ENCODE peak calls at places on chromosome 7, in ten cellular contexts. I, W, B, A, U, D, O, J, C and S are unnamed samples.

GRCh38 chr7:147804032-147804431 is 786.5 kb upstream of the C7orf33 start:
- DNase-seq in I (no peak), W (no peak), B (no peak), A (no peak), U (no peak), D (no peak), O (no peak), J (no peak), C (no peak), S (no peak)

GRCh38 chr7:157827045-157827862 is 490.4 kb downstream of the DNAJB6 start:
- DNase-seq in I (no peak), W (no peak), B (no peak), A (no peak), U (no peak), D (no peak), O (no peak), J (no peak), C (no peak), S (no peak)

GRCh38 chr7:138945169-138945568 is 36.0 kb downstream of the KIAA1549 start:
- DNase-seq in I (no peak), W (no peak), B (no peak), A (no peak), U (no peak), D (no peak), O (no peak), J (no peak), C (no peak), S (no peak)

GRCh38 chr7:721619-722248 is 4.8 kb upstream of the DNAAF5 start:
- DNase-seq in I (peak), W (no peak), B (no peak), A (no peak), U (peak), D (no peak), O (no peak), J (no peak), C (no peak), S (no peak)

GRCh38 chr7:96718107-96719003 is 8.7 kb upstream of the SEM1 start:
- DNase-seq in I (no peak), W (no peak), B (no peak), A (no peak), U (no peak), D (no peak), O (no peak), J (no peak), C (no peak), S (no peak)

GRCh38 chr7:30920584-30921539 is 9.2 kb downstream of the AQP1 start:
- DNase-seq in I (peak), W (peak), B (no peak), A (peak), U (peak), D (peak), O (peak), J (peak), C (peak), S (peak)

GRCh38 chr7:53426145-53426750 is 390.8 kb downstream of the POM121L12 start:
- DNase-seq in I (no peak), W (no peak), B (no peak), A (no peak), U (no peak), D (no peak), O (no peak), J (no peak), C (no peak), S (no peak)

GRCh38 chr7:101902680-101903504 is 85.5 kb downstream of the CUX1 start:
- DNase-seq in I (no peak), W (no peak), B (no peak), A (no peak), U (no peak), D (peak), O (no peak), J (no peak), C (no peak), S (no peak)

GRCh38 chr7:137975223-137975622 is 26.7 kb downstream of the CREB3L2 start:
- DNase-seq in I (peak), W (peak), B (no peak), A (peak), U (peak), D (no peak), O (peak), J (peak), C (peak), S (no peak)

GRCh38 chr7:81447351-81447952 is 322.4 kb downstream of the HGF start:
- DNase-seq in I (peak), W (no peak), B (peak), A (peak), U (peak), D (no peak), O (no peak), J (peak), C (peak), S (no peak)

GRCh38 chr7:48088559-48089414 is at the start of gene UPP1:
- DNase-seq in I (peak), W (peak), B (peak), A (peak), U (peak), D (peak), O (peak), J (peak), C (peak), S (peak)

GRCh38 chr7:75642810-75643486 is 95.8 kb downstream of the HIP1 start:
- DNase-seq in I (peak), W (no peak), B (peak), A (peak), U (peak), D (peak), O (no peak), J (peak), C (peak), S (peak)

GRCh38 chr7:102095933-102096332 is 190.7 kb upstream of the SH2B2 start:
- DNase-seq in I (no peak), W (no peak), B (no peak), A (no peak), U (no peak), D (no peak), O (no peak), J (no peak), C (no peak), S (no peak)

GRCh38 chr7:111914287-111914686 is 291.9 kb downstream of the DOCK4 start:
- DNase-seq in I (no peak), W (no peak), B (no peak), A (no peak), U (no peak), D (no peak), O (no peak), J (no peak), C (no peak), S (no peak)

GRCh38 chr7:100493476-100494264 is 9.9 kb downstream of the NYAP1 start:
- DNase-seq in I (peak), W (no peak), B (no peak), A (no peak), U (no peak), D (peak), O (no peak), J (peak), C (no peak), S (no peak)

GRCh38 chr7:80183900-80184685 is 49.5 kb downstream of the GNAI1 start:
- DNase-seq in I (peak), W (no peak), B (no peak), A (no peak), U (no peak), D (no peak), O (no peak), J (no peak), C (peak), S (no peak)

GRCh38 chr7:121329460-121330052 is 756 bp downstream of the WNT16 start:
- DNase-seq in I (peak), W (no peak), B (no peak), A (no peak), U (peak), D (peak), O (no peak), J (peak), C (no peak), S (no peak)

GRCh38 chr7:121954803-121955202 is 81.8 kb downstream of the PTPRZ1 start:
- DNase-seq in I (peak), W (no peak), B (peak), A (peak), U (peak), D (no peak), O (no peak), J (peak), C (peak), S (no peak)

GRCh38 chr7:153381275-153382119 is 621.9 kb downstream of the ACTR3B start:
- DNase-seq in I (no peak), W (no peak), B (no peak), A (no peak), U (no peak), D (no peak), O (no peak), J (no peak), C (no peak), S (no peak)

GRCh38 chr7:2044311-2044882 is 188.3 kb downstream of the MAD1L1 start:
- DNase-seq in I (no peak), W (no peak), B (no peak), A (no peak), U (no peak), D (no peak), O (no peak), J (no peak), C (no peak), S (no peak)

GRCh38 chr7:99392659-99393362 is 15.6 kb downstream of the PDAP1 start:
- DNase-seq in I (peak), W (peak), B (no peak), A (no peak), U (peak), D (peak), O (peak), J (peak), C (peak), S (peak)

GRCh38 chr7:32179567-32179966 is 109.4 kb upstream of the PDE1C start:
- DNase-seq in I (no peak), W (no peak), B (no peak), A (peak), U (no peak), D (no peak), O (no peak), J (no peak), C (peak), S (no peak)

GRCh38 chr7:135210818-135211178 is 528 bp downstream of the WDR91 start:
- DNase-seq in I (no peak), W (no peak), B (no peak), A (peak), U (no peak), D (no peak), O (no peak), J (peak), C (peak), S (no peak)

DNA sequence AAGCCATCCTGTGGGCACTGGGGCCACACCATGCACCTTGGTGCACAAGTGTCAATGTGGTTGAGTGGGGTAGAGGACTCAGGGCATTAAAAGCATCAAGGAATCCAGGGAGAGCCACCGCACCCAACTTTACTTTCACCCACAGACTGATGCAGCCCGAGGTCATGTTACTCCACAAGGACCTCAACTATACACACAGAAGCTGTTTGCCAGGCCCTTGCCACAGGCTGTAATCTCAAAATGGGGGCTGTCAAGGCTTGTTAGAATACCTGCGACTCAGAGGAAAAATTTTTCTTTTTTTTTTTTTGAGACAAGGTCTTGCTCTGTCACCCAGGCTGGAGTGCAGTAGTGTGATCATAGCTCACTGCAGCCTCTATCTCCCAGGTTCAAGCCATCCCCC is 26.5 kb upstream of the KCTD7 start:
- DNase-seq in I (no peak), W (no peak), B (no peak), A (no peak), U (no peak), D (no peak), O (no peak), J (no peak), C (no peak), S (no peak)
- TF ChIP-seq CTCF in I (no peak), W (no peak), B (no peak), A (no peak), U (no peak), D (no peak), O (no peak), J (no peak), C (no peak), S (no peak)

GRCh38 chr7:82530361-82530760 is 86.8 kb upstream of the CACNA2D1 start:
- DNase-seq in I (peak), W (no peak), B (no peak), A (no peak), U (no peak), D (no peak), O (no peak), J (no peak), C (no peak), S (no peak)
- TF ChIP-seq CTCF in I (no peak), W (no peak), B (no peak), A (no peak), U (no peak), D (no peak), O (no peak), J (no peak), C (no peak), S (no peak)

DNA sequence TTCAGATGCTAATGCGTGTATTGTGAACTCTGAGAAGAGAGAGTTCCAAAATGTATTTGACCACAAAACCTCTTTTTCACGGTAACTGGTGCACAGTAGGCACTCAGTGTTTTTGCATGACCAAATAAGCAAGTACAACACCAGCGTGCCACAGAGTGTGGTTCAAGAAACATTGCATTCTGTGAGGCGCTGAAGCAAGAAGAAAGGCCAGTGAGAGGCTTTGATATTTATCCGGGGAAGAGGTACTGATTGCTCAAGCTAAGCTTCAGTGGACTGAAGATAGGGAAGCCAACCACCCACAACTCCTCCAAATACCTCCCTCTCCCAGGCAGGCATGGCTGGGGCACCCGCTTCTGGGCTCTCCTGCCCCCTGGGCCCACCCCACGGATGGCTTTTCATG is 611.2 kb downstream of the SDK1 start:
- DNase-seq in I (no peak), W (no peak), B (no peak), A (no peak), U (no peak), D (no peak), O (no peak), J (no peak), C (no peak), S (no peak)
- TF ChIP-seq CTCF in I (no peak), W (no peak), B (no peak), A (no peak), U (no peak), D (no peak), O (no peak), J (no peak), C (no peak), S (no peak)

DNA sequence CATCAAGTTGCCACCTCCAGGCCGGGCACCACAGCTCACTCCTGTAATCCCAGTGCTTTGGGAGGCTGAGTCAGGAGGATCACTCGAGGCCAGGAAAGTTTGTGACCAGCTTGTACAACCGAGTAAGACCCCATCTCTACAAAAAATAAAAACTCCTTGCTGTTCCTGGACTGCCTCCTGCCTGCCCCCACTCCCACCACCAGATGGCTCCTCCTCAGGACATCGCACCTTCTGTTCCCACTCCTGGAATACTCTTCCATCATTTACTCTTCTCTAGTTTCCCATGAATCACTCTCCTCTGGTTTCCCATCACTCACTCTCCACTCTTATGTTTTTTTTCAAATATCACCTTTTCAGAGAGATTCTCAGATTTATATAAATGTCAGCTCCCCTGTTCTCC is 540.7 kb downstream of the CALN1 start:
- DNase-seq in I (no peak), W (no peak), B (no peak), A (no peak), U (no peak), D (no peak), O (no peak), J (no peak), C (no peak), S (no peak)
- TF ChIP-seq CTCF in I (no peak), W (no peak), B (peak), A (no peak), U (no peak), D (no peak), O (no peak), J (peak), C (peak), S (no peak)

GRCh38 chr7:142375710-142376313 is 118.0 kb upstream of the PRSS58 start:
- DNase-seq in I (peak), W (peak), B (no peak), A (peak), U (no peak), D (no peak), O (no peak), J (no peak), C (peak), S (no peak)
- TF ChIP-seq CTCF in I (peak), W (no peak), B (peak), A (peak), U (no peak), D (no peak), O (no peak), J (no peak), C (peak), S (no peak)

GRCh38 chr7:6578114-6579084 is 1.1 kb downstream of the ZDHHC4 start:
- DNase-seq in I (peak), W (no peak), B (no peak), A (peak), U (no peak), D (peak), O (no peak), J (no peak), C (no peak), S (no peak)

GRCh38 chr7:6575246-6576023 is 1.8 kb upstream of the ZDHHC4 start:
- DNase-seq in I (peak), W (no peak), B (no peak), A (no peak), U (no peak), D (no peak), O (no peak), J (no peak), C (no peak), S (no peak)

GRCh38 chr7:6577369-6578113 is at the start of gene ZDHHC4:
- DNase-seq in I (peak), W (peak), B (peak), A (peak), U (peak), D (peak), O (peak), J (peak), C (peak), S (peak)

GRCh38 chr7:6576024-6576866 is 1.0 kb upstream of the ZDHHC4 start:
- DNase-seq in I (no peak), W (no peak), B (no peak), A (no peak), U (no peak), D (no peak), O (no peak), J (no peak), C (no peak), S (no peak)

DNA sequence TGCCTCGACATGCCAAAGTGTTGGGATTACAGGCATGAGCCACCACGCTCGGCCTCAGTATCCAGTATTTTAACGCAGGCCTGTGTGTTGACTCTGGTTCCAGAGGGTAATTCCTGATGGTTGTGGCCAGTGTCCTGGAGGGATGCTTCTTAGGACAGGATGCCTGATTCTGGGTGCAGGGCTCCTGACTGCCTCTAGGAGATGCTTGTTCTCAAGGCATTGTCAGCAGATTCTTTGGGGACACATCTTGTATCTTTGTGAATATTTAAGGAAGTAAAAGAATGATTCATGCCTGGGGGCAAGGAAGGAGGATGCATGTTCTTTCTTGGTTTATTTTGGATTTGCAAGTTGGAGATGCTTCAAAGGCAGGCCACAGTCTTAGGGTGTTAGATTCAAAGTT is 2.2 kb downstream of the ZDHHC4 start:
- DNase-seq in I (peak), W (no peak), B (no peak), A (peak), U (peak), D (no peak), O (no peak), J (no peak), C (peak), S (no peak)
- TF ChIP-seq CTCF in I (peak), W (no peak), B (peak), A (peak), U (peak), D (no peak), O (no peak), J (peak), C (peak), S (no peak)

DNA sequence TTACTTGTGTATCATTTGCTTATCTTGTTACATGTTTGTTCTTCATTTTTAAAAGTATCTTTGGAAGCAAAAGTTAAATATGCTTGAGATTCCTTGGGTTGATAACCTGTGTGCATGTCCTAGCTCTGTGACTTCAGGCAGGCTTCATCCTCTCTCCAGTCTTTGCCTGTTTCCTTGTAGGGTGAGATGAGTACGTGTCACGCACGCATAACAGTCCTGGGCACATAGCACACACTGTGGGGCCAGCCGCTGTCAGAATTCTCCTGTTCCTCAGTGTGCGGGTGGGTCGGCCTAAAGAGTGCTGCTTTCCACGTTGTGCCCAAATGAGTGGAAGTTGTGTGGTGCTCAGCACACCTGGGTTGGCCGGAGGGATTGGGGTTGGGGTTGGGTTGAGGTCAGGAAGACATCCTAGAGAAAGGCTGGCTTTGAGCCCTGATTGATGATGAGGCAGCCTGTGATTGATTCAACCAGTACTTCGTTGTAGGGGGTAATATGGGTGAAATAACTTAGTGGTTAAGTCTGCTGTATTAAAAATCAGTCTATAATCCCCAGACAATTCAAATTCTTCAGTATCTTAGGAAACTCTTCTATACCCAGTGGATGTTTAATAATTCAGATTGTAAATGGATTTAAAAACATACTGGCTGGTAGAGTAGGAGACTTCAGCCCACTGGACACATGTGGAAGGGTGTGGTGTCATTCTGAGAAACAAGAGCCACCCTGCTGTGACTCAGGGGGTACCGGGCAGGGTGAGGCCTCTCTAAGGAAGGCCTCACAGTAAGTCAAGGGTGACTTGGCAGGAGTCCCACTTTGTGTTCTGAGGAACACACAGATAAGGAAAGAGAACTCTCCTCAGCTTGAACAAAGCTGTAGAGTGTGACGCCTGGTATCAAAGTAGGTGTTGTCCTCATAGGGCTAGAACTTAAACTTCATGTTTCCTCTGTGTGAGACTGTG is 54.8 kb downstream of the DAGLB start:
- DNase-seq in I (peak), W (peak), B (peak), A (peak), U (peak), D (peak), O (peak), J (peak), C (peak), S (no peak)
- TF ChIP-seq CTCF in I (no peak), W (no peak), B (no peak), A (no peak), U (no peak), D (no peak), O (no peak), J (no peak), C (no peak), S (no peak)

DNA sequence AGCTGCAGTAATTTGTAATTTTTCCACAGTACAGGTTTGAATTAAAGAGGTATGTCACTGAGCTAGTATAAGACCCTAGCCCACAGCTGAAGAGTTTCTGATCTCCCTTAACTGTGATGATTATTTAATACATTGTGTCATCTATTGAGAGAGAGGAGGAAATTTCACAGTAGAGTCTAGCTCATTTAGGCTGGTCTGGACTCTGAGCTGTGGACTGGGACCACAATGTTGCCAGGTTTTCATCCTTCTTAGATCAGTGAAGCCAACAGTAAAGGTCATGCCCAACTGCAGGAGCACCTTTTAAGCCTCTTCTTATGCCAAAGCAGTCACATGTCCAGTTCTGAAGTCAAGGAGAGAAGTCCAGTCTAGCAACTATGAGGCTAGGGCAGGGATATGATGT is 8.9 kb downstream of the TES start:
- DNase-seq in I (no peak), W (no peak), B (no peak), A (no peak), U (no peak), D (no peak), O (no peak), J (no peak), C (no peak), S (no peak)
- TF ChIP-seq CTCF in I (no peak), W (no peak), B (no peak), A (no peak), U (no peak), D (no peak), O (no peak), J (no peak), C (no peak), S (no peak)